ENCODE peak calls at places on chromosomes 4 and X, in nine cellular contexts. One of them, this sample, is unnamed.

GRCh38 chr4:93030670-93031069 is 726.9 kb downstream of the GRID2 start:
- DNase-seq in transverse colon: no peak
- DNase-seq in ovary: no peak
- DNase-seq in esophagus muscularis mucosa: no peak
- DNase-seq in upper lobe of left lung: no peak
- DNase-seq in A549: no peak
- DNase-seq in stomach: no peak
- DNase-seq in tibial nerve: no peak
- DNase-seq in sigmoid colon: no peak
- DNase-seq in this sample: no peak

GRCh38 chr4:18579222-18579621 is 557.7 kb upstream of the LCORL start:
- DNase-seq in transverse colon: no peak
- DNase-seq in ovary: no peak
- DNase-seq in esophagus muscularis mucosa: no peak
- DNase-seq in upper lobe of left lung: no peak
- DNase-seq in A549: no peak
- DNase-seq in stomach: no peak
- DNase-seq in tibial nerve: no peak
- DNase-seq in sigmoid colon: no peak
- DNase-seq in this sample: no peak

GRCh38 chr4:53321151-53321987 is 44.5 kb downstream of the SCFD2 start:
- DNase-seq in transverse colon: no peak
- DNase-seq in ovary: no peak
- DNase-seq in esophagus muscularis mucosa: no peak
- DNase-seq in upper lobe of left lung: no peak
- DNase-seq in A549: no peak
- DNase-seq in stomach: no peak
- DNase-seq in tibial nerve: no peak
- DNase-seq in sigmoid colon: no peak
- DNase-seq in this sample: no peak

GRCh38 chr4:83906561-83906960 is 370.7 kb downstream of the GPAT3 start:
- DNase-seq in transverse colon: no peak
- DNase-seq in ovary: no peak
- DNase-seq in esophagus muscularis mucosa: no peak
- DNase-seq in upper lobe of left lung: no peak
- DNase-seq in A549: no peak
- DNase-seq in stomach: no peak
- DNase-seq in tibial nerve: peak
- DNase-seq in sigmoid colon: no peak
- DNase-seq in this sample: no peak

GRCh38 chr4:140688711-140689598 is 67.2 kb downstream of the TBC1D9 start:
- DNase-seq in transverse colon: no peak
- DNase-seq in ovary: no peak
- DNase-seq in esophagus muscularis mucosa: peak
- DNase-seq in upper lobe of left lung: no peak
- DNase-seq in A549: no peak
- DNase-seq in stomach: no peak
- DNase-seq in tibial nerve: no peak
- DNase-seq in sigmoid colon: no peak
- DNase-seq in this sample: no peak

GRCh38 chr4:7420661-7421040 is 14.1 kb downstream of the PSAPL1 start:
- DNase-seq in transverse colon: no peak
- DNase-seq in ovary: peak
- DNase-seq in esophagus muscularis mucosa: no peak
- DNase-seq in upper lobe of left lung: peak
- DNase-seq in A549: no peak
- DNase-seq in stomach: peak
- DNase-seq in tibial nerve: no peak
- DNase-seq in sigmoid colon: peak
- DNase-seq in this sample: peak

GRCh38 chr4:114384629-114385028 is 214.0 kb upstream of the UGT8 start:
- DNase-seq in transverse colon: no peak
- DNase-seq in ovary: no peak
- DNase-seq in esophagus muscularis mucosa: no peak
- DNase-seq in upper lobe of left lung: no peak
- DNase-seq in A549: peak
- DNase-seq in stomach: no peak
- DNase-seq in tibial nerve: no peak
- DNase-seq in sigmoid colon: no peak
- DNase-seq in this sample: no peak

GRCh38 chr4:85783483-85783882 is 308.5 kb downstream of the ARHGAP24 start:
- DNase-seq in transverse colon: no peak
- DNase-seq in ovary: no peak
- DNase-seq in esophagus muscularis mucosa: no peak
- DNase-seq in upper lobe of left lung: no peak
- DNase-seq in A549: no peak
- DNase-seq in stomach: no peak
- DNase-seq in tibial nerve: no peak
- DNase-seq in sigmoid colon: no peak
- DNase-seq in this sample: no peak

GRCh38 chrX:113470166-113470565 is 629.5 kb upstream of the AMOT start:
- DNase-seq in transverse colon: no peak
- DNase-seq in ovary: no peak
- DNase-seq in esophagus muscularis mucosa: no peak
- DNase-seq in upper lobe of left lung: no peak
- DNase-seq in A549: no peak
- DNase-seq in stomach: no peak
- DNase-seq in tibial nerve: no peak
- DNase-seq in sigmoid colon: no peak
- DNase-seq in this sample: no peak

GRCh38 chr4:78809928-78810835 is 34.0 kb downstream of the BMP2K start:
- DNase-seq in transverse colon: no peak
- DNase-seq in ovary: no peak
- DNase-seq in esophagus muscularis mucosa: no peak
- DNase-seq in upper lobe of left lung: no peak
- DNase-seq in A549: no peak
- DNase-seq in stomach: no peak
- DNase-seq in tibial nerve: no peak
- DNase-seq in sigmoid colon: no peak
- DNase-seq in this sample: no peak

GRCh38 chrX:121322159-121322558 is 274.7 kb downstream of the GLUD2 start:
- DNase-seq in transverse colon: no peak
- DNase-seq in ovary: no peak
- DNase-seq in esophagus muscularis mucosa: no peak
- DNase-seq in upper lobe of left lung: no peak
- DNase-seq in A549: no peak
- DNase-seq in stomach: no peak
- DNase-seq in tibial nerve: no peak
- DNase-seq in sigmoid colon: no peak
- DNase-seq in this sample: no peak

GRCh38 chr4:174120446-174121142 is 162.9 kb downstream of the FBXO8 start:
- DNase-seq in transverse colon: no peak
- DNase-seq in ovary: peak
- DNase-seq in esophagus muscularis mucosa: no peak
- DNase-seq in upper lobe of left lung: no peak
- DNase-seq in A549: peak
- DNase-seq in stomach: no peak
- DNase-seq in tibial nerve: peak
- DNase-seq in sigmoid colon: peak
- DNase-seq in this sample: no peak

GRCh38 chrX:799808-800207 is 169.2 kb downstream of the SHOX start:
- DNase-seq in transverse colon: no peak
- DNase-seq in ovary: no peak
- DNase-seq in esophagus muscularis mucosa: no peak
- DNase-seq in upper lobe of left lung: no peak
- DNase-seq in A549: no peak
- DNase-seq in stomach: no peak
- DNase-seq in tibial nerve: no peak
- DNase-seq in sigmoid colon: no peak
- DNase-seq in this sample: no peak

GRCh38 chr4:138959421-138959820 is 56.2 kb upstream of the NOCT start:
- DNase-seq in transverse colon: no peak
- DNase-seq in ovary: no peak
- DNase-seq in esophagus muscularis mucosa: no peak
- DNase-seq in upper lobe of left lung: no peak
- DNase-seq in A549: no peak
- DNase-seq in stomach: no peak
- DNase-seq in tibial nerve: no peak
- DNase-seq in sigmoid colon: no peak
- DNase-seq in this sample: no peak

GRCh38 chr4:138953962-138954371 is 61.6 kb upstream of the NOCT start:
- DNase-seq in transverse colon: no peak
- DNase-seq in ovary: no peak
- DNase-seq in esophagus muscularis mucosa: no peak
- DNase-seq in upper lobe of left lung: no peak
- DNase-seq in A549: no peak
- DNase-seq in stomach: no peak
- DNase-seq in tibial nerve: peak
- DNase-seq in sigmoid colon: no peak
- DNase-seq in this sample: peak

GRCh38 chrX:27307546-27307945 is 155.6 kb downstream of the PPP4R3C start:
- DNase-seq in transverse colon: no peak
- DNase-seq in ovary: no peak
- DNase-seq in esophagus muscularis mucosa: no peak
- DNase-seq in upper lobe of left lung: no peak
- DNase-seq in A549: no peak
- DNase-seq in stomach: no peak
- DNase-seq in tibial nerve: no peak
- DNase-seq in sigmoid colon: no peak
- DNase-seq in this sample: no peak

GRCh38 chrX:120309873-120310730 is 1.2 kb downstream of the TMEM255A start:
- DNase-seq in transverse colon: no peak
- DNase-seq in ovary: peak
- DNase-seq in esophagus muscularis mucosa: no peak
- DNase-seq in upper lobe of left lung: no peak
- DNase-seq in A549: peak
- DNase-seq in stomach: no peak
- DNase-seq in tibial nerve: no peak
- DNase-seq in sigmoid colon: no peak
- DNase-seq in this sample: no peak

DNA sequence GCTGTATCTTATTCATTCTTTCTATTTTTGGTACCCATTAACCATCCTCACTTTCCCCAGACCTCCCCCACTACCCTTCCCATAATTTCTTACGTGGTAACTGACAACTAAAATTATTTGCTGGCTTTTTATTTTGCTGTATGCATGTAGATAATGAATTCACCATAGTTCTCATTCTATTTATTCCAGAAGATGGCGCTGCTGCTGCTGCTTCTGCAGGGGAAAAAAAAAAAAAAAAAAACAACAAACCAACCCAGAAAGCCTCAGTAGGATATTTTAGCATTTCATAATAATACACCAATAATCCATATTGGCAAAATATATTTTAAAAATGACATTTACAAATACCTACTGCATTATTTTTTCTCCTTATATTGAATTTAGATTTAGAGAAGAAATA is 416.6 kb upstream of the MAGEB18 start:
- DNase-seq in transverse colon: no peak
- DNase-seq in ovary: no peak
- DNase-seq in esophagus muscularis mucosa: no peak
- DNase-seq in upper lobe of left lung: no peak
- DNase-seq in A549: peak
- DNase-seq in stomach: no peak
- DNase-seq in tibial nerve: no peak
- DNase-seq in sigmoid colon: no peak
- DNase-seq in this sample: no peak
- TF ChIP-seq EP300 in transverse colon: no peak
- TF ChIP-seq EP300 in ovary: no peak
- TF ChIP-seq EP300 in esophagus muscularis mucosa: no peak
- TF ChIP-seq EP300 in upper lobe of left lung: no peak
- TF ChIP-seq EP300 in A549: no peak
- TF ChIP-seq EP300 in stomach: no peak
- TF ChIP-seq EP300 in tibial nerve: no peak
- TF ChIP-seq EP300 in sigmoid colon: no peak
- TF ChIP-seq EP300 in this sample: no peak

DNA sequence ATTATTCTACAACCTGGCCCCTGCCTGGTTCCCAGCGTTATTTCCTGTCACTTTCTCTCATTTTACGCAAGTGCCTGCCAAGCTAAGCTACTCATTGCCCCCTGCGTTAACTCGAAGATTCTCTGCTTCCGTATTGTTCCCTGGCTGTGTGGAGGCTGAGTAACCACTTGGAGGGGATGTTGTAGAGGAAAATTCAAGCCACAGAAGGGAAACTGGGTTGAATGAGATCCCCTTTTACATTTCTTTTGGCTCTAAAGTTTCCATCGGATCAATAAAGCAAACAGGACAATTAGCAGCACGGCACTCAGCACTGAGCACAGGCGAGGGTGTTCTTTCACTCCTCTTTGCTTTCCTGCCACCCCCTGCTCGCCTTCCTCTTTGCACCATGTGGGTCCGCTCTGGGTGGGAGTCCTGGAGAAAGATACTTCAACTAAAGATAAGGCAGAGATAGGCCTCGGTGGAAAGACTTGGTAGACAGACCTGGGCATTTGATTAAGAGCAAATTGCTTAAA is 4.2 kb upstream of the TMSB4X start:
- DNase-seq in transverse colon: no peak
- DNase-seq in ovary: no peak
- DNase-seq in esophagus muscularis mucosa: no peak
- DNase-seq in upper lobe of left lung: peak
- DNase-seq in A549: no peak
- DNase-seq in stomach: no peak
- DNase-seq in tibial nerve: peak
- DNase-seq in sigmoid colon: no peak
- DNase-seq in this sample: no peak
- H3K27ac ChIP-seq in transverse colon: peak
- H3K27ac ChIP-seq in ovary: peak
- H3K27ac ChIP-seq in esophagus muscularis mucosa: peak
- H3K27ac ChIP-seq in upper lobe of left lung: peak
- H3K27ac ChIP-seq in A549: peak
- H3K27ac ChIP-seq in stomach: peak
- H3K27ac ChIP-seq in tibial nerve: peak
- H3K27ac ChIP-seq in sigmoid colon: peak
- H3K27ac ChIP-seq in this sample: peak

GRCh38 chr4:47840291-47840690 is 2.4 kb upstream of the CORIN start:
- DNase-seq in transverse colon: no peak
- DNase-seq in ovary: no peak
- DNase-seq in esophagus muscularis mucosa: no peak
- DNase-seq in upper lobe of left lung: no peak
- DNase-seq in A549: no peak
- DNase-seq in stomach: no peak
- DNase-seq in tibial nerve: no peak
- DNase-seq in sigmoid colon: no peak
- DNase-seq in this sample: no peak
- TF ChIP-seq EP300 in transverse colon: no peak
- TF ChIP-seq EP300 in ovary: no peak
- TF ChIP-seq EP300 in esophagus muscularis mucosa: no peak
- TF ChIP-seq EP300 in upper lobe of left lung: no peak
- TF ChIP-seq EP300 in A549: no peak
- TF ChIP-seq EP300 in stomach: no peak
- TF ChIP-seq EP300 in tibial nerve: no peak
- TF ChIP-seq EP300 in sigmoid colon: no peak
- TF ChIP-seq EP300 in this sample: no peak

DNA sequence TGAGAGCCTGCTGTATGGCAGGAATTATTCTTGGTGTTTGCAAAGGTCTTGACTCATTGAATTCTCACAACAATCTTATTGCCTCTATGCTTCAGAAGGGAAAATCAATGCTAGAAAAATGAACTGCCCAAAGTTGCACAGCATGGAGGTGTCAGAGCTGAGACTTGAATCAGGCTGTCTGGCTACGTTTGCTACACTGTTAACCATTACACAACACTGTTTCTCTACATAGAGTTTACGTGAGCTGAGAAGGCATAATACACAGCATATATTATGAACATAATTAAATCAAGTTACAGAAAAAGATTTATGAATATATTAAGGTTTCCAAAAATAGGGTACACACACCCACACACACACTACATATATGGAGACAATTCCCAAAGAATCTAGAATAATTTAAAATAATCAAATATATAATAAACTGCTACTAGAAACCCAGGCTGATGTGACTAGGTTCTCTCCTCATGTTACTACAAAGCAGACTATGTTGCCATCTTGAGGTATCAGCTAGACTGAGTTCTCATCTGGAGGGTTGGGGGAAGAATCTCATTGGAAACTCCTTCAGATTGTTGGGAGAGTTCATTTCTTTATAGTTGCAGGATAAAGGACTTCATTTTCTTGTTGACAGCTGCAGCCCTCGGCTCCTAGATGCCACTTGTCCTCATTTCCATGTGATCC is 1270.5 kb downstream of the ARAP2 start:
- DNase-seq in transverse colon: no peak
- DNase-seq in ovary: no peak
- DNase-seq in esophagus muscularis mucosa: no peak
- DNase-seq in upper lobe of left lung: no peak
- DNase-seq in A549: no peak
- DNase-seq in stomach: no peak
- DNase-seq in tibial nerve: no peak
- DNase-seq in sigmoid colon: no peak
- DNase-seq in this sample: no peak
- H3K27ac ChIP-seq in transverse colon: no peak
- H3K27ac ChIP-seq in ovary: no peak
- H3K27ac ChIP-seq in esophagus muscularis mucosa: no peak
- H3K27ac ChIP-seq in upper lobe of left lung: no peak
- H3K27ac ChIP-seq in A549: no peak
- H3K27ac ChIP-seq in stomach: no peak
- H3K27ac ChIP-seq in tibial nerve: no peak
- H3K27ac ChIP-seq in sigmoid colon: no peak
- H3K27ac ChIP-seq in this sample: no peak